ENCODE peak calls at places on chromosomes 2 and 18, in ten cellular contexts. One of them, this sample, is unnamed.

GRCh38 chr2:237306083-237306786 is 107.7 kb downstream of the COL6A3 start:
- DNase-seq in CD8-positive, alpha-beta memory T cell: no peak
- DNase-seq in cardiac fibroblast: no peak
- DNase-seq in effector memory CD8-positive, alpha-beta T cell: no peak
- DNase-seq in astrocyte of the spinal cord: peak; percentile 94
- DNase-seq in foreskin keratinocyte: no peak
- DNase-seq in stimulated activated CD8-positive, alpha-beta memory T cell treated with anti-CD3 and anti-CD28 coated beads, Interleukin-4, amount 100 ng/mL, for 4 hours: no peak
- DNase-seq in hippocampal formation: no peak
- DNase-seq in activated CD8-positive, alpha-beta memory T cell treated with anti-CD3 and anti-CD28 coated beads for 24 hours: no peak
- DNase-seq in transverse colon: no peak
- DNase-seq in this sample: no peak

GRCh38 chr2:66370824-66371223 is 64.1 kb upstream of the MEIS1 start:
- DNase-seq in CD8-positive, alpha-beta memory T cell: no peak
- DNase-seq in cardiac fibroblast: no peak
- DNase-seq in effector memory CD8-positive, alpha-beta T cell: no peak
- DNase-seq in astrocyte of the spinal cord: no peak
- DNase-seq in foreskin keratinocyte: no peak
- DNase-seq in stimulated activated CD8-positive, alpha-beta memory T cell treated with anti-CD3 and anti-CD28 coated beads, Interleukin-4, amount 100 ng/mL, for 4 hours: no peak
- DNase-seq in hippocampal formation: no peak
- DNase-seq in activated CD8-positive, alpha-beta memory T cell treated with anti-CD3 and anti-CD28 coated beads for 24 hours: no peak
- DNase-seq in transverse colon: no peak
- DNase-seq in this sample: no peak

GRCh38 chr18:35334821-35335220 is 9.4 kb downstream of the ZNF24 start:
- DNase-seq in CD8-positive, alpha-beta memory T cell: no peak
- DNase-seq in cardiac fibroblast: peak; percentile 32
- DNase-seq in effector memory CD8-positive, alpha-beta T cell: no peak
- DNase-seq in astrocyte of the spinal cord: peak; percentile 26
- DNase-seq in foreskin keratinocyte: peak; percentile 42
- DNase-seq in stimulated activated CD8-positive, alpha-beta memory T cell treated with anti-CD3 and anti-CD28 coated beads, Interleukin-4, amount 100 ng/mL, for 4 hours: no peak
- DNase-seq in hippocampal formation: no peak
- DNase-seq in activated CD8-positive, alpha-beta memory T cell treated with anti-CD3 and anti-CD28 coated beads for 24 hours: no peak
- DNase-seq in transverse colon: no peak
- DNase-seq in this sample: peak; percentile 56

GRCh38 chr2:7703523-7704144 is 786.4 kb downstream of the RNF144A start:
- DNase-seq in CD8-positive, alpha-beta memory T cell: no peak
- DNase-seq in cardiac fibroblast: no peak
- DNase-seq in effector memory CD8-positive, alpha-beta T cell: no peak
- DNase-seq in astrocyte of the spinal cord: no peak
- DNase-seq in foreskin keratinocyte: no peak
- DNase-seq in stimulated activated CD8-positive, alpha-beta memory T cell treated with anti-CD3 and anti-CD28 coated beads, Interleukin-4, amount 100 ng/mL, for 4 hours: no peak
- DNase-seq in hippocampal formation: no peak
- DNase-seq in activated CD8-positive, alpha-beta memory T cell treated with anti-CD3 and anti-CD28 coated beads for 24 hours: no peak
- DNase-seq in transverse colon: no peak
- DNase-seq in this sample: no peak

GRCh38 chr2:235765181-235765820 is 271.5 kb downstream of the AGAP1 start:
- DNase-seq in CD8-positive, alpha-beta memory T cell: no peak
- DNase-seq in cardiac fibroblast: peak; percentile 56
- DNase-seq in effector memory CD8-positive, alpha-beta T cell: no peak
- DNase-seq in astrocyte of the spinal cord: peak; percentile 77
- DNase-seq in foreskin keratinocyte: no peak
- DNase-seq in stimulated activated CD8-positive, alpha-beta memory T cell treated with anti-CD3 and anti-CD28 coated beads, Interleukin-4, amount 100 ng/mL, for 4 hours: no peak
- DNase-seq in hippocampal formation: no peak
- DNase-seq in activated CD8-positive, alpha-beta memory T cell treated with anti-CD3 and anti-CD28 coated beads for 24 hours: no peak
- DNase-seq in transverse colon: no peak
- DNase-seq in this sample: no peak

GRCh38 chr18:55592106-55592505 is 4.1 kb upstream of the TCF4 start:
- DNase-seq in CD8-positive, alpha-beta memory T cell: no peak
- DNase-seq in cardiac fibroblast: no peak
- DNase-seq in effector memory CD8-positive, alpha-beta T cell: no peak
- DNase-seq in astrocyte of the spinal cord: no peak
- DNase-seq in foreskin keratinocyte: no peak
- DNase-seq in stimulated activated CD8-positive, alpha-beta memory T cell treated with anti-CD3 and anti-CD28 coated beads, Interleukin-4, amount 100 ng/mL, for 4 hours: no peak
- DNase-seq in hippocampal formation: no peak
- DNase-seq in activated CD8-positive, alpha-beta memory T cell treated with anti-CD3 and anti-CD28 coated beads for 24 hours: no peak
- DNase-seq in transverse colon: no peak
- DNase-seq in this sample: no peak

GRCh38 chr2:241935774-241936173 is 66.2 kb downstream of the RTP5 start:
- DNase-seq in CD8-positive, alpha-beta memory T cell: no peak
- DNase-seq in cardiac fibroblast: no peak
- DNase-seq in effector memory CD8-positive, alpha-beta T cell: no peak
- DNase-seq in astrocyte of the spinal cord: no peak
- DNase-seq in foreskin keratinocyte: no peak
- DNase-seq in stimulated activated CD8-positive, alpha-beta memory T cell treated with anti-CD3 and anti-CD28 coated beads, Interleukin-4, amount 100 ng/mL, for 4 hours: no peak
- DNase-seq in hippocampal formation: no peak
- DNase-seq in activated CD8-positive, alpha-beta memory T cell treated with anti-CD3 and anti-CD28 coated beads for 24 hours: no peak
- DNase-seq in transverse colon: no peak
- DNase-seq in this sample: no peak

GRCh38 chr2:189016311-189016830 is 42.2 kb downstream of the COL3A1 start:
- DNase-seq in CD8-positive, alpha-beta memory T cell: no peak
- DNase-seq in cardiac fibroblast: peak; percentile 47
- DNase-seq in effector memory CD8-positive, alpha-beta T cell: no peak
- DNase-seq in astrocyte of the spinal cord: no peak
- DNase-seq in foreskin keratinocyte: no peak
- DNase-seq in stimulated activated CD8-positive, alpha-beta memory T cell treated with anti-CD3 and anti-CD28 coated beads, Interleukin-4, amount 100 ng/mL, for 4 hours: no peak
- DNase-seq in hippocampal formation: no peak
- DNase-seq in activated CD8-positive, alpha-beta memory T cell treated with anti-CD3 and anti-CD28 coated beads for 24 hours: no peak
- DNase-seq in transverse colon: no peak
- DNase-seq in this sample: no peak

GRCh38 chr18:9612215-9612830 is 2.0 kb downstream of the PPP4R1 start:
- DNase-seq in CD8-positive, alpha-beta memory T cell: peak; percentile 43
- DNase-seq in cardiac fibroblast: peak; percentile 69
- DNase-seq in effector memory CD8-positive, alpha-beta T cell: peak; percentile 12
- DNase-seq in astrocyte of the spinal cord: peak; percentile 57
- DNase-seq in foreskin keratinocyte: no peak
- DNase-seq in stimulated activated CD8-positive, alpha-beta memory T cell treated with anti-CD3 and anti-CD28 coated beads, Interleukin-4, amount 100 ng/mL, for 4 hours: no peak
- DNase-seq in hippocampal formation: peak; percentile 2
- DNase-seq in activated CD8-positive, alpha-beta memory T cell treated with anti-CD3 and anti-CD28 coated beads for 24 hours: peak; percentile 58
- DNase-seq in transverse colon: peak; percentile 35
- DNase-seq in this sample: no peak

GRCh38 chr2:6999161-6999877 is 82.1 kb downstream of the RNF144A start:
- DNase-seq in CD8-positive, alpha-beta memory T cell: no peak
- DNase-seq in cardiac fibroblast: no peak
- DNase-seq in effector memory CD8-positive, alpha-beta T cell: no peak
- DNase-seq in astrocyte of the spinal cord: no peak
- DNase-seq in foreskin keratinocyte: no peak
- DNase-seq in stimulated activated CD8-positive, alpha-beta memory T cell treated with anti-CD3 and anti-CD28 coated beads, Interleukin-4, amount 100 ng/mL, for 4 hours: no peak
- DNase-seq in hippocampal formation: no peak
- DNase-seq in activated CD8-positive, alpha-beta memory T cell treated with anti-CD3 and anti-CD28 coated beads for 24 hours: no peak
- DNase-seq in transverse colon: no peak
- DNase-seq in this sample: no peak

GRCh38 chr2:8985561-8986326 is 17.7 kb downstream of the MBOAT2 start:
- DNase-seq in CD8-positive, alpha-beta memory T cell: no peak
- DNase-seq in cardiac fibroblast: no peak
- DNase-seq in effector memory CD8-positive, alpha-beta T cell: no peak
- DNase-seq in astrocyte of the spinal cord: peak; percentile 53
- DNase-seq in foreskin keratinocyte: no peak
- DNase-seq in stimulated activated CD8-positive, alpha-beta memory T cell treated with anti-CD3 and anti-CD28 coated beads, Interleukin-4, amount 100 ng/mL, for 4 hours: no peak
- DNase-seq in hippocampal formation: no peak
- DNase-seq in activated CD8-positive, alpha-beta memory T cell treated with anti-CD3 and anti-CD28 coated beads for 24 hours: no peak
- DNase-seq in transverse colon: no peak
- DNase-seq in this sample: no peak

This sample was measured in epithelial cell of prostate.